ENCODE peak calls at places on chromosome 18, in nine cellular contexts. One of them, this sample, is unnamed.

GRCh38 chr18:26453370-26454030 is 94.9 kb downstream of the KCTD1 start:
- DNase-seq in GM12865: no peak
- DNase-seq in bronchial epithelial cell: no peak
- DNase-seq in fibroblast of lung: no peak
- DNase-seq in breast epithelium: no peak
- DNase-seq in H9: no peak
- DNase-seq in GM10248: no peak
- DNase-seq in Peyer's patch: no peak
- DNase-seq in transverse colon: no peak
- DNase-seq in this sample: no peak

GRCh38 chr18:25873833-25874232 is 216.6 kb downstream of the SS18 start:
- DNase-seq in GM12865: no peak
- DNase-seq in bronchial epithelial cell: peak
- DNase-seq in fibroblast of lung: peak
- DNase-seq in breast epithelium: no peak
- DNase-seq in H9: no peak
- DNase-seq in GM10248: no peak
- DNase-seq in Peyer's patch: no peak
- DNase-seq in transverse colon: no peak
- DNase-seq in this sample: no peak

GRCh38 chr18:13236411-13236810 is 17.9 kb downstream of the LDLRAD4 start:
- DNase-seq in GM12865: no peak
- DNase-seq in bronchial epithelial cell: no peak
- DNase-seq in fibroblast of lung: no peak
- DNase-seq in breast epithelium: peak
- DNase-seq in H9: no peak
- DNase-seq in GM10248: no peak
- DNase-seq in Peyer's patch: no peak
- DNase-seq in transverse colon: no peak
- DNase-seq in this sample: peak

GRCh38 chr18:37398248-37398920 is 167.2 kb downstream of the CELF4 start:
- DNase-seq in GM12865: no peak
- DNase-seq in bronchial epithelial cell: no peak
- DNase-seq in fibroblast of lung: no peak
- DNase-seq in breast epithelium: no peak
- DNase-seq in H9: no peak
- DNase-seq in GM10248: no peak
- DNase-seq in Peyer's patch: no peak
- DNase-seq in transverse colon: no peak
- DNase-seq in this sample: no peak

GRCh38 chr18:22475426-22476100 is 57.8 kb upstream of the CTAGE1 start:
- DNase-seq in GM12865: no peak
- DNase-seq in bronchial epithelial cell: no peak
- DNase-seq in fibroblast of lung: no peak
- DNase-seq in breast epithelium: no peak
- DNase-seq in H9: no peak
- DNase-seq in GM10248: no peak
- DNase-seq in Peyer's patch: no peak
- DNase-seq in transverse colon: no peak
- DNase-seq in this sample: no peak

GRCh38 chr18:49479381-49480137 is 7.5 kb downstream of the C18orf32 start:
- DNase-seq in GM12865: no peak
- DNase-seq in bronchial epithelial cell: no peak
- DNase-seq in fibroblast of lung: no peak
- DNase-seq in breast epithelium: no peak
- DNase-seq in H9: no peak
- DNase-seq in GM10248: no peak
- DNase-seq in Peyer's patch: no peak
- DNase-seq in transverse colon: no peak
- DNase-seq in this sample: no peak

GRCh38 chr18:55586841-55587240 is 1.2 kb downstream of the TCF4 start:
- DNase-seq in GM12865: peak
- DNase-seq in bronchial epithelial cell: no peak
- DNase-seq in fibroblast of lung: peak
- DNase-seq in breast epithelium: no peak
- DNase-seq in H9: no peak
- DNase-seq in GM10248: no peak
- DNase-seq in Peyer's patch: no peak
- DNase-seq in transverse colon: no peak
- DNase-seq in this sample: no peak

GRCh38 chr18:22683196-22683676 is 249.9 kb upstream of the RBBP8 start:
- DNase-seq in GM12865: no peak
- DNase-seq in bronchial epithelial cell: peak
- DNase-seq in fibroblast of lung: peak
- DNase-seq in breast epithelium: no peak
- DNase-seq in H9: no peak
- DNase-seq in GM10248: no peak
- DNase-seq in Peyer's patch: no peak
- DNase-seq in transverse colon: peak
- DNase-seq in this sample: peak

GRCh38 chr18:64333584-64333983 is 184.7 kb upstream of the LINC00305 start:
- DNase-seq in GM12865: no peak
- DNase-seq in bronchial epithelial cell: no peak
- DNase-seq in fibroblast of lung: no peak
- DNase-seq in breast epithelium: no peak
- DNase-seq in H9: no peak
- DNase-seq in GM10248: no peak
- DNase-seq in Peyer's patch: no peak
- DNase-seq in transverse colon: no peak
- DNase-seq in this sample: no peak

GRCh38 chr18:22935431-22935830 is 2.3 kb downstream of the RBBP8 start:
- DNase-seq in GM12865: peak
- DNase-seq in bronchial epithelial cell: no peak
- DNase-seq in fibroblast of lung: no peak
- DNase-seq in breast epithelium: no peak
- DNase-seq in H9: no peak
- DNase-seq in GM10248: no peak
- DNase-seq in Peyer's patch: no peak
- DNase-seq in transverse colon: no peak
- DNase-seq in this sample: no peak

GRCh38 chr18:59917422-59917821 is 17.6 kb downstream of the PMAIP1 start:
- DNase-seq in GM12865: no peak
- DNase-seq in bronchial epithelial cell: peak
- DNase-seq in fibroblast of lung: peak
- DNase-seq in breast epithelium: no peak
- DNase-seq in H9: no peak
- DNase-seq in GM10248: no peak
- DNase-seq in Peyer's patch: no peak
- DNase-seq in transverse colon: no peak
- DNase-seq in this sample: no peak

GRCh38 chr18:75200644-75201272 is 8.2 kb downstream of the PTGR3 start:
- DNase-seq in GM12865: no peak
- DNase-seq in bronchial epithelial cell: no peak
- DNase-seq in fibroblast of lung: no peak
- DNase-seq in breast epithelium: no peak
- DNase-seq in H9: no peak
- DNase-seq in GM10248: no peak
- DNase-seq in Peyer's patch: no peak
- DNase-seq in transverse colon: no peak
- DNase-seq in this sample: no peak

GRCh38 chr18:76699923-76700322 is 122.4 kb upstream of the ZNF236 start:
- DNase-seq in GM12865: no peak
- DNase-seq in bronchial epithelial cell: no peak
- DNase-seq in fibroblast of lung: peak
- DNase-seq in breast epithelium: no peak
- DNase-seq in H9: no peak
- DNase-seq in GM10248: no peak
- DNase-seq in Peyer's patch: no peak
- DNase-seq in transverse colon: no peak
- DNase-seq in this sample: no peak

GRCh38 chr18:57814555-57814954 is 11.4 kb upstream of the ATP8B1 start:
- DNase-seq in GM12865: no peak
- DNase-seq in bronchial epithelial cell: no peak
- DNase-seq in fibroblast of lung: no peak
- DNase-seq in breast epithelium: peak
- DNase-seq in H9: no peak
- DNase-seq in GM10248: no peak
- DNase-seq in Peyer's patch: no peak
- DNase-seq in transverse colon: no peak
- DNase-seq in this sample: no peak

GRCh38 chr18:12975488-12975887 is 15.7 kb upstream of the CEP192 start:
- DNase-seq in GM12865: no peak
- DNase-seq in bronchial epithelial cell: no peak
- DNase-seq in fibroblast of lung: no peak
- DNase-seq in breast epithelium: no peak
- DNase-seq in H9: no peak
- DNase-seq in GM10248: no peak
- DNase-seq in Peyer's patch: no peak
- DNase-seq in transverse colon: no peak
- DNase-seq in this sample: no peak

DNA sequence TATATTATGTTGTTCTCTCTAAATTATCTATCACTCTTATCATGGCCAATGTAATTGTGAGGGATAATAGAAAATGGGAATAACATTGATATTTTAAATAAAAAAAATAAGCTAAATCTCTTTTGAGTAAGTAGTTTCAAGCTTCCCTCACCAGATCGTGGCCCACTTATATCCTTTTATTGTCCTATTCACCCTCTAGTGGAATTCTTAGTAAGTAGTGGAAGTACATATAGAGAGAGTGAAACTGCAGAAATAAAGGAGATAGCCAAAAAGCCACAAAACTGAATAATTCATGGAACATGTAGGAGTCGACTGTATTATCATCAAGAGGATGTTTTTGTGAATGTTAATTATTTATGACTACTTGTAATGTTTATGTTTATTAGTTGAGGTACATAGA is 66.1 kb upstream of the DTNA start:
- DNase-seq in GM12865: no peak
- DNase-seq in bronchial epithelial cell: no peak
- DNase-seq in fibroblast of lung: peak
- DNase-seq in breast epithelium: no peak
- DNase-seq in H9: no peak
- DNase-seq in GM10248: no peak
- DNase-seq in Peyer's patch: no peak
- DNase-seq in transverse colon: no peak
- DNase-seq in this sample: no peak
- TF ChIP-seq CTCF in GM12865: no peak
- TF ChIP-seq CTCF in bronchial epithelial cell: no peak
- TF ChIP-seq CTCF in fibroblast of lung: peak
- TF ChIP-seq CTCF in breast epithelium: no peak
- TF ChIP-seq CTCF in H9: no peak
- TF ChIP-seq CTCF in GM10248: no peak
- TF ChIP-seq CTCF in Peyer's patch: no peak
- TF ChIP-seq CTCF in transverse colon: peak
- TF ChIP-seq CTCF in this sample: no peak

GRCh38 chr18:31503011-31503410 is 5.0 kb downstream of the DSG2 start:
- DNase-seq in GM12865: no peak
- DNase-seq in bronchial epithelial cell: no peak
- DNase-seq in fibroblast of lung: no peak
- DNase-seq in breast epithelium: no peak
- DNase-seq in H9: no peak
- DNase-seq in GM10248: no peak
- DNase-seq in Peyer's patch: no peak
- DNase-seq in transverse colon: no peak
- DNase-seq in this sample: no peak

GRCh38 chr18:31505161-31505560 is 7.2 kb downstream of the DSG2 start:
- DNase-seq in GM12865: no peak
- DNase-seq in bronchial epithelial cell: no peak
- DNase-seq in fibroblast of lung: no peak
- DNase-seq in breast epithelium: no peak
- DNase-seq in H9: no peak
- DNase-seq in GM10248: no peak
- DNase-seq in Peyer's patch: no peak
- DNase-seq in transverse colon: no peak
- DNase-seq in this sample: no peak

GRCh38 chr18:31508781-31509180 is 10.8 kb downstream of the DSG2 start:
- DNase-seq in GM12865: no peak
- DNase-seq in bronchial epithelial cell: peak
- DNase-seq in fibroblast of lung: peak
- DNase-seq in breast epithelium: no peak
- DNase-seq in H9: no peak
- DNase-seq in GM10248: no peak
- DNase-seq in Peyer's patch: no peak
- DNase-seq in transverse colon: no peak
- DNase-seq in this sample: no peak

GRCh38 chr18:31504455-31505147 is 6.6 kb downstream of the DSG2 start:
- DNase-seq in GM12865: no peak
- DNase-seq in bronchial epithelial cell: no peak
- DNase-seq in fibroblast of lung: no peak
- DNase-seq in breast epithelium: no peak
- DNase-seq in H9: no peak
- DNase-seq in GM10248: no peak
- DNase-seq in Peyer's patch: no peak
- DNase-seq in transverse colon: no peak
- DNase-seq in this sample: no peak

GRCh38 chr18:31506024-31506742 is 8.2 kb downstream of the DSG2 start:
- DNase-seq in GM12865: no peak
- DNase-seq in bronchial epithelial cell: peak
- DNase-seq in fibroblast of lung: peak
- DNase-seq in breast epithelium: no peak
- DNase-seq in H9: no peak
- DNase-seq in GM10248: no peak
- DNase-seq in Peyer's patch: no peak
- DNase-seq in transverse colon: no peak
- DNase-seq in this sample: no peak
- TF ChIP-seq CTCF in GM12865: no peak
- TF ChIP-seq CTCF in bronchial epithelial cell: peak
- TF ChIP-seq CTCF in fibroblast of lung: no peak
- TF ChIP-seq CTCF in breast epithelium: no peak
- TF ChIP-seq CTCF in H9: peak
- TF ChIP-seq CTCF in GM10248: no peak
- TF ChIP-seq CTCF in Peyer's patch: peak
- TF ChIP-seq CTCF in transverse colon: no peak
- TF ChIP-seq CTCF in this sample: no peak

GRCh38 chr18:62802523-62802922 is 87.2 kb downstream of the PHLPP1 start:
- DNase-seq in GM12865: no peak
- DNase-seq in bronchial epithelial cell: peak
- DNase-seq in fibroblast of lung: no peak
- DNase-seq in breast epithelium: no peak
- DNase-seq in H9: no peak
- DNase-seq in GM10248: no peak
- DNase-seq in Peyer's patch: no peak
- DNase-seq in transverse colon: no peak
- DNase-seq in this sample: no peak
- TF ChIP-seq CTCF in GM12865: no peak
- TF ChIP-seq CTCF in bronchial epithelial cell: no peak
- TF ChIP-seq CTCF in fibroblast of lung: no peak
- TF ChIP-seq CTCF in breast epithelium: no peak
- TF ChIP-seq CTCF in H9: peak
- TF ChIP-seq CTCF in GM10248: peak
- TF ChIP-seq CTCF in Peyer's patch: peak
- TF ChIP-seq CTCF in transverse colon: no peak
- TF ChIP-seq CTCF in this sample: no peak

DNA sequence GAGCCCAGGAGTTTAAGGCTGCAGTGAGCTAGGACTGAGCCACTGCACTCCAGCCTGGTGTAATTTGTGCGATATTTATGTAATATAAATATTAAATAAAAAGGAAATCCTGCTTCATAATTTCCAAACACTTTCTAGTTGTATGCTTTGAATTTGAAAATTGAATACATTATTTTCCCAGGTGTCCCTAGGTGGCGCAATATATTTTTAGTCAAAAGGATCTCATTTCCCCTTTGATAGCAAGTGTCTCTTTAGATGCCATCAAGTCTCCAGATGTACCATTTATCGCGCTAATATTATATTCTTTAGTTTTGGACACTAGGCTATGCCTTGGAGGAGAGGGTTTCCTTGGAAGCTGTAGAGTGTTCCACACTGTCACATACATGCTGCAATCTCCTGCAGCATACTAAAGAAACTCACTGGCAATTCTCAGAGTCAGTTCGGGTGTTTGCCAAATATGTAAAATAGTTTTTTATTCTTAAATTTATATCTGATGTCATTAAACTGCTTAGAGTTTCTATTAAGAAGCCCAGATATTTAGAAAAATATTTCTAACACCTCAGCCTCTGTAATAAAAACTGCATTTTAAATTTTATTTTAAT is 5.6 kb upstream of the WDR7 start:
- DNase-seq in GM12865: peak
- DNase-seq in bronchial epithelial cell: peak
- DNase-seq in fibroblast of lung: no peak
- DNase-seq in breast epithelium: no peak
- DNase-seq in H9: no peak
- DNase-seq in GM10248: no peak
- DNase-seq in Peyer's patch: no peak
- DNase-seq in transverse colon: no peak
- DNase-seq in this sample: no peak
- TF ChIP-seq CTCF in GM12865: peak
- TF ChIP-seq CTCF in bronchial epithelial cell: peak
- TF ChIP-seq CTCF in fibroblast of lung: peak
- TF ChIP-seq CTCF in breast epithelium: no peak
- TF ChIP-seq CTCF in H9: peak
- TF ChIP-seq CTCF in GM10248: peak
- TF ChIP-seq CTCF in Peyer's patch: peak
- TF ChIP-seq CTCF in transverse colon: peak
- TF ChIP-seq CTCF in this sample: peak